ENCODE peak calls at places on chromosomes 3 and 15, in seven cellular contexts. E, D, Q, U, L, R and X are unnamed samples.
A peak's percentile ranks its signal among the peaks of the same experiment; 100 is the strongest.

GRCh38 chr3:184250167-184250828 is 826 bp downstream of the EEF1AKMT4 start:
- DNase-seq in D (peak; percentile 86), L (peak; percentile 79), U (peak; percentile 83), E (no peak), Q (peak; percentile 85), R (peak; percentile 89), X (peak; percentile 98)

GRCh38 chr3:46266598-46266997 is 24.3 kb downstream of the CCR3 start:
- DNase-seq in E (no peak), L (no peak), R (no peak), U (no peak), Q (no peak), D (no peak), X (no peak)

GRCh38 chr15:27223166-27223565 is 252.2 kb downstream of the GABRG3 start:
- DNase-seq in E (no peak), U (no peak), Q (no peak), L (no peak), D (no peak), R (no peak), X (no peak)

GRCh38 chr3:177646749-177647148 is 449.5 kb upstream of the TBL1XR1 start:
- DNase-seq in R (no peak), U (no peak), E (no peak), Q (no peak), D (no peak), L (no peak), X (no peak)

GRCh38 chr15:61624950-61625349 is 395.8 kb upstream of the RORA start:
- DNase-seq in R (no peak), E (no peak), Q (no peak), D (no peak), L (no peak), U (no peak), X (no peak)

GRCh38 chr3:136860541-136860940 is 1.5 kb upstream of the NCK1 start:
- DNase-seq in D (no peak), L (no peak), E (no peak), R (no peak), U (no peak), Q (no peak), X (peak; percentile 57)

GRCh38 chr3:117411991-117412390 is 702.4 kb downstream of the TUSC7 start:
- DNase-seq in Q (no peak), L (no peak), E (no peak), D (no peak), U (no peak), R (no peak), X (no peak)

GRCh38 chr3:125055165-125055912 is 458 bp downstream of the HEG1 start:
- DNase-seq in L (no peak), Q (no peak), R (no peak), U (no peak), E (no peak), D (no peak), X (peak; percentile 70)

GRCh38 chr15:57044961-57045360 is 126.5 kb downstream of the TCF12 start:
- DNase-seq in U (no peak), Q (no peak), E (no peak), D (no peak), L (no peak), R (no peak), X (no peak)

GRCh38 chr15:91515188-91515754 is 338.2 kb upstream of the SLCO3A1 start:
- DNase-seq in Q (no peak), E (no peak), D (peak; percentile 51), L (peak; percentile 91), U (no peak), R (no peak), X (no peak)

GRCh38 chr3:190585771-190586630 is 72.1 kb downstream of the IL1RAP start:
- DNase-seq in U (no peak), Q (no peak), E (no peak), R (no peak), L (peak; percentile 84), D (peak; percentile 71), X (peak; percentile 73)

GRCh38 chr15:74365619-74366445 is 1.6 kb downstream of the CYP11A1 start:
- DNase-seq in D (no peak), Q (no peak), L (peak; percentile 41), U (peak; percentile 39), R (peak; percentile 58), E (peak; percentile 70), X (peak; percentile 87)

GRCh38 chr3:196117809-196118208 is 35.9 kb upstream of the TFRC start:
- DNase-seq in Q (no peak), R (no peak), U (no peak), L (no peak), D (no peak), E (no peak), X (no peak)

GRCh38 chr3:44318929-44319328 is 19.6 kb upstream of the TCAIM start:
- DNase-seq in E (no peak), R (no peak), Q (no peak), D (no peak), U (no peak), L (no peak), X (peak; percentile 85)

GRCh38 chr3:185693985-185694675 is 108.0 kb downstream of the SENP2 start:
- DNase-seq in E (no peak), R (no peak), U (no peak), D (no peak), L (peak; percentile 55), Q (no peak), X (no peak)

GRCh38 chr3:84967767-84968581 is 9.2 kb downstream of the CADM2 start:
- DNase-seq in L (no peak), E (no peak), Q (no peak), U (no peak), R (no peak), D (no peak), X (peak; percentile 50)

GRCh38 chr3:98623572-98624280 is 30.3 kb upstream of the CPOX start:
- DNase-seq in D (no peak), U (no peak), R (no peak), L (no peak), Q (no peak), E (no peak), X (no peak)

GRCh38 chr3:12046406-12046805 is 42.2 kb downstream of the SYN2 start:
- DNase-seq in L (no peak), U (no peak), E (no peak), D (peak; percentile 11), Q (no peak), R (no peak), X (no peak)

GRCh38 chr3:101464235-101464634 is 48.8 kb downstream of the SENP7 start:
- DNase-seq in Q (no peak), L (no peak), U (no peak), E (no peak), D (no peak), R (no peak), X (no peak)

GRCh38 chr3:15271030-15271429 is 61.4 kb downstream of the SH3BP5 start:
- DNase-seq in E (peak; percentile 63), Q (no peak), R (no peak), D (no peak), U (no peak), L (no peak), X (peak; percentile 18)

GRCh38 chr15:64739216-64739976 is 36.0 kb downstream of the RBPMS2 start:
- DNase-seq in E (no peak), U (no peak), R (no peak), D (no peak), Q (no peak), L (no peak), X (no peak)

GRCh38 chr3:156456771-156457224 is 98.1 kb downstream of the SSR3 start:
- DNase-seq in Q (no peak), E (no peak), D (no peak), R (no peak), L (no peak), U (no peak), X (peak; percentile 91)

DNA sequence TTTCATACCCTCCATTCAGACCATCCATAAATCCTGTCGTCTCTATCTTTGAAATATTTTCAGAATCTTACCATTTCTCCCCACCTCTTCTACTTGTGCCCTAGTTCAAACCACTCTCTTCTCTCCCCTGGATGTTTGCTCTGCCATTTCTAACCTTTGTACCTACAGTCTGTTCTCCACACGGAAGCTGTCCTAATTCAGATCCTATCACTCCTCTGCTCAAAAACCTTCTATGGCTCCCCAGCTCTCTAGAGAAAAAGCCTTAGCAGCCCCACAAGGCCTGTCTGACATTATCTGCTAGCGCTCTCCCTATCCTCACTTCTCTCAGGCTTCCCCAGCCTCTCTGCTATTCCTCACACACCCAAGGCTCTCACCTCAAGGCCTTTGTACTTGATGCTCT is 4.5 kb upstream of the SEMA5B start:
- DNase-seq in E (no peak), U (no peak), R (no peak), Q (no peak), L (no peak), D (no peak), X (no peak)
- TF ChIP-seq CTCF in E (no peak), U (no peak), R (no peak), Q (no peak), L (no peak), D (no peak), X (no peak)

GRCh38 chr3:27914199-27914598 is 192.1 kb upstream of the EOMES start:
- DNase-seq in Q (no peak), U (no peak), L (no peak), D (no peak), E (no peak), R (no peak), X (peak; percentile 60)
- TF ChIP-seq CTCF in Q (peak; percentile 24), U (no peak), L (no peak), D (peak; percentile 5), E (no peak), R (no peak), X (peak; percentile 61)

DNA sequence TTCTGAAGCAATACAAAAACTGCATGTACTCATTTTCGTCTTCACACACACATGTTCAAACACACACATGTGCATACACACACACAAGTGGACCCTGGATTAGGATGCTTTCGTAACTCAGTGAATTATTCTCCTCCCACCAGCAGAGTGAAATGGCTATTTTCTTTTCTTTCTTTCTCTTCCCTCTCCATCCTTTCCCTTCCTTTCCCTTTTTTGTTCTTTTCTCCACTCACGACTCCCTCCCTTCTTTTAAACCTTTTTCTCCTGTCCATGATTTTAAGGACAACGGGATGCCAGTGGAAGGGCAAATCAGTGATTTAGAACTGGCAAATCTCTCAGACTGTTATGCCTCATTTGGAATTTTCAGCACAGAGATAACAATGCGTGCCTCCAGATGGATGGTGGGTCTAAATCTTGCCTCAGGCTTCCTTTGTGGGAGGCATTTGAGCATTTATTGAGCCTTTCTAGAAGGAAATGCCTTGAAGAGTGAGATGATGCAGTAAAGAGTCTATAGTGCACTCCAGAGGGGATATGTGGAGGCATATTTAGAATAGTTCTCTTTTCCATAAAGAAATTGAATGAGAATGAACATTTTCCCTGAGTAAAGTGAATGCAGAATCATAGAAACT is 130.4 kb upstream of the SLC7A14 start:
- DNase-seq in R (no peak), U (no peak), D (no peak), E (no peak), Q (no peak), L (no peak), X (no peak)
- TF ChIP-seq CTCF in R (no peak), U (no peak), D (no peak), E (no peak), Q (no peak), L (no peak), X (no peak)

GRCh38 chr3:49700453-49701128 is 11.2 kb downstream of the RNF123 start:
- DNase-seq in E (no peak), L (no peak), D (no peak), R (no peak), U (no peak), Q (no peak), X (peak; percentile 67)

GRCh38 chr3:49700014-49700413 is 10.7 kb downstream of the RNF123 start:
- DNase-seq in L (no peak), R (no peak), U (no peak), E (no peak), D (no peak), Q (no peak), X (no peak)

GRCh38 chr3:49703443-49703927 is 14.1 kb downstream of the RNF123 start:
- DNase-seq in Q (no peak), R (peak; percentile 63), D (peak; percentile 62), L (peak; percentile 61), E (no peak), U (no peak), X (peak; percentile 89)

GRCh38 chr3:49702672-49703071 is 13.3 kb downstream of the RNF123 start:
- DNase-seq in L (no peak), Q (no peak), R (no peak), D (no peak), E (no peak), U (no peak), X (no peak)

GRCh38 chr3:49701388-49702077 is 12.2 kb downstream of the RNF123 start:
- DNase-seq in R (no peak), Q (no peak), U (no peak), L (no peak), E (no peak), D (no peak), X (peak; percentile 89)
- TF ChIP-seq CTCF in R (peak; percentile 34), Q (peak; percentile 11), U (no peak), L (peak; percentile 79), E (peak; percentile 15), D (no peak), X (peak; percentile 72)